ENCODE peak calls at places on chromosome 15, in six cellular contexts. U, A, X, E, Q and F are unnamed samples.
A peak's percentile ranks its signal among the peaks of the same experiment; 100 is the strongest.

GRCh38 chr15:89654847-89655805 is at the start of gene KIF7:
- DNase-seq in U (no peak), A (peak; percentile 88), X (peak; percentile 92), E (peak; percentile 19), Q (no peak), F (no peak)

GRCh38 chr15:77091072-77091471 is 20.2 kb upstream of the TSPAN3 start:
- DNase-seq in U (no peak), A (no peak), X (no peak), E (no peak), Q (no peak), F (no peak)

GRCh38 chr15:43168192-43169107 is 16.8 kb upstream of the CCNDBP1 start:
- DNase-seq in U (no peak), A (no peak), X (no peak), E (peak; percentile 95), Q (no peak), F (peak; percentile 16)

GRCh38 chr15:63763476-63764123 is 70.1 kb downstream of the HERC1 start:
- DNase-seq in U (no peak), A (peak; percentile 13), X (no peak), E (peak; percentile 52), Q (no peak), F (no peak)

GRCh38 chr15:67147410-67147949 is 82.1 kb downstream of the SMAD3 start:
- DNase-seq in U (no peak), A (no peak), X (no peak), E (no peak), Q (no peak), F (no peak)

GRCh38 chr15:90414408-90415028 is 26.5 kb downstream of the IQGAP1 start:
- DNase-seq in U (no peak), A (peak; percentile 76), X (no peak), E (peak; percentile 79), Q (no peak), F (no peak)

GRCh38 chr15:68984589-68984988 is 29.9 kb upstream of the NOX5 start:
- DNase-seq in U (no peak), A (no peak), X (no peak), E (no peak), Q (no peak), F (no peak)

GRCh38 chr15:38626443-38627050 is 61.9 kb upstream of the RASGRP1 start:
- DNase-seq in U (no peak), A (no peak), X (no peak), E (no peak), Q (no peak), F (no peak)